ENCODE peak calls at places on chromosome 19, in six cellular contexts. One of them, this sample, is unnamed.

GRCh38 chr19:15562861-15563260 is 52.2 kb upstream of the CYP4F8 start:
- DNase-seq in GM12878: no peak
- DNase-seq in K562: no peak
- DNase-seq in H1: no peak
- DNase-seq in GM12892: no peak
- DNase-seq in HepG2: peak
- DNase-seq in this sample: no peak

GRCh38 chr19:45668342-45668871 is 386 bp downstream of the GIPR start:
- DNase-seq in H1: no peak
- DNase-seq in HepG2: no peak
- DNase-seq in GM12878: no peak
- DNase-seq in K562: no peak
- DNase-seq in GM12892: no peak
- DNase-seq in this sample: no peak

GRCh38 chr19:3358919-3359849 is 7.2 kb upstream of the NFIC start:
- DNase-seq in GM12892: peak
- DNase-seq in H1: no peak
- DNase-seq in K562: peak
- DNase-seq in HepG2: no peak
- DNase-seq in GM12878: no peak
- DNase-seq in this sample: peak

GRCh38 chr19:4889034-4889825 is 13.5 kb downstream of the ARRDC5 start:
- DNase-seq in HepG2: no peak
- DNase-seq in K562: no peak
- DNase-seq in GM12892: no peak
- DNase-seq in GM12878: no peak
- DNase-seq in H1: no peak
- DNase-seq in this sample: no peak

GRCh38 chr19:29873024-29873800 is 61.4 kb downstream of the CCNE1 start:
- DNase-seq in HepG2: no peak
- DNase-seq in GM12892: peak
- DNase-seq in H1: no peak
- DNase-seq in K562: peak
- DNase-seq in GM12878: no peak
- DNase-seq in this sample: peak

GRCh38 chr19:16117594-16118033 is 5.9 kb downstream of the RAB8A start:
- DNase-seq in H1: no peak
- DNase-seq in HepG2: no peak
- DNase-seq in GM12892: no peak
- DNase-seq in K562: no peak
- DNase-seq in GM12878: no peak
- DNase-seq in this sample: no peak

GRCh38 chr19:33214621-33215020 is 11.0 kb downstream of the SLC7A10 start:
- DNase-seq in GM12878: no peak
- DNase-seq in H1: no peak
- DNase-seq in GM12892: no peak
- DNase-seq in HepG2: peak
- DNase-seq in K562: no peak
- DNase-seq in this sample: no peak

GRCh38 chr19:28472843-28473242 is 740.1 kb downstream of the UQCRFS1 start:
- DNase-seq in K562: no peak
- DNase-seq in GM12878: no peak
- DNase-seq in HepG2: no peak
- DNase-seq in GM12892: no peak
- DNase-seq in H1: no peak
- DNase-seq in this sample: no peak

GRCh38 chr19:6551607-6552450 is 21.0 kb downstream of the TNFSF9 start:
- DNase-seq in GM12878: no peak
- DNase-seq in K562: peak
- DNase-seq in H1: no peak
- DNase-seq in HepG2: peak
- DNase-seq in GM12892: peak
- DNase-seq in this sample: peak

GRCh38 chr19:4303778-4304508 is 455 bp upstream of the FSD1 start:
- DNase-seq in H1: no peak
- DNase-seq in HepG2: no peak
- DNase-seq in GM12892: no peak
- DNase-seq in GM12878: no peak
- DNase-seq in K562: no peak
- DNase-seq in this sample: no peak

GRCh38 chr19:2319551-2319950 is 8.8 kb downstream of the LSM7 start:
- DNase-seq in K562: no peak
- DNase-seq in GM12892: no peak
- DNase-seq in H1: no peak
- DNase-seq in HepG2: no peak
- DNase-seq in GM12878: no peak
- DNase-seq in this sample: no peak

GRCh38 chr19:13001502-13002388 is 6.5 kb downstream of the NFIX start:
- DNase-seq in GM12892: no peak
- DNase-seq in HepG2: no peak
- DNase-seq in GM12878: no peak
- DNase-seq in K562: no peak
- DNase-seq in H1: no peak
- DNase-seq in this sample: no peak

DNA sequence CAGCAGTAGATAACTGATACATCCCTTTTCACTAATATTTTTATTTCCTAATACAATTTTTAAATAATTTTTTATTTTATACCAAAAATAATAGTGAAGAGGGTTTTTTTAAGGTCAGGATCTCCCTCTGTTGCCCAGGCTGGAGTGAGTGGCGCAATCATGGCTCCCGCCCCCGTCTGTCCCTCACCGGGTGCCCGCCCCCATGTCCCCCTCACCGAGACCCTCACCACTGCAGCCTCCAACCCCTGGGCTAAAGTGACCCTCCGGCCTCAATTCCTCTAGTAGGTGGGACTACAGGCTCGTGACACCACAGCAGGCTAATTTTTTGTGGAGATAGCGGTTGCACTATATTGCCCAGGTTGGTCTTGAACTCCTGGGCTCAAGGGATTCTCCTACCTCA is 17.8 kb upstream of the ZNF846 start:
- DNase-seq in HepG2: no peak
- DNase-seq in K562: no peak
- DNase-seq in GM12878: no peak
- DNase-seq in H1: no peak
- DNase-seq in GM12892: no peak
- DNase-seq in this sample: no peak
- TF ChIP-seq TAF1 in HepG2: no peak
- TF ChIP-seq TAF1 in K562: no peak
- TF ChIP-seq TAF1 in GM12878: no peak
- TF ChIP-seq TAF1 in H1: no peak
- TF ChIP-seq TAF1 in GM12892: no peak
- TF ChIP-seq TAF1 in this sample: no peak

DNA sequence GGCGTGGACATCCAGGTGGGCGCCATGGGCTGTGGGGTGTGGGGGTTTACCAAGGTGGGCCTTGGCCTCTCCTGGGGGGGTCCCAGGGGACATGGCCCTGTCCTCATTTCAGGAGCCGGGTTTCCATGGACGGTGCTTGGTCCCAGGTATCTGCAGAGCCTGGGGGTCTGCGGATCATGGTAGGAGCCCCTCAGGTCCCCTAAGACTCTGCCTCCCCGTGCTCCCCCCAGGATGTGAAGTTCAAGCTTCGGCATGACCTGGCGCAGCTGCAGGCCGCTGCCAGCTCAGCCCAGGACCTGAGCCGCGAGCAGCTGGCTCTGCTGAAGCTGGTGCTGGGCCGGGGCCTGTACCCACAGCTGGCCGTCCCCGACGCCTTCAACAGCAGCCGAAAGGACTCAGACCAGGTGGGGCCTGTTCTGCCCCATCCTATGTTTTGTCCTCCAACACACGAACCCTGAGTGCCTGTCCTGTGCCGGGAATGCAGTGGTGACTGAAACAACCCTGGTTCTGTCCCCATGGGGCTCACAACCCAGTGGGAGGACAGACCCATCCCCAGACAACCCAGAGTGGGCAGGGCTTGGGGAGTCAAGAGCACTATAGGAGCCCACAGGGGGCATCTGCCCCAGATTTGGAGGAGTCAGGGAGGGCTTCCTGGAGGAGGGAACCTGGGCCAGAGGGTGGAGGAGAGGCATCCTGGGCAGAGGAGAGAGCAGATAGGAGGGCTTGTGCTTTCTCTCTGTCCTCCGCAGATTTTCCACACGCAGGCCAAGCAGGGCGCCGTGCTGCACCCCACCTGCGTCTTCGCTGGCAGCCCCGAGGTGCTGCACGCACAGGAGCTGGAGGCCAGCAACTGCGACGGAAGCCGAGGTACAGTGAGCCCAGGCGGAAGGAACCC is 26.8 kb downstream of the DHX34 start:
- DNase-seq in HepG2: no peak
- DNase-seq in GM12892: no peak
- DNase-seq in H1: no peak
- DNase-seq in K562: no peak
- DNase-seq in GM12878: no peak
- DNase-seq in this sample: no peak
- TF ChIP-seq TAF1 in HepG2: no peak
- TF ChIP-seq TAF1 in GM12892: no peak
- TF ChIP-seq TAF1 in H1: no peak
- TF ChIP-seq TAF1 in K562: no peak
- TF ChIP-seq TAF1 in GM12878: no peak
- TF ChIP-seq TAF1 in this sample: no peak

GRCh38 chr19:39563408-39563807 is 23.4 kb upstream of the EID2 start:
- DNase-seq in HepG2: no peak
- DNase-seq in H1: peak
- DNase-seq in GM12892: no peak
- DNase-seq in GM12878: no peak
- DNase-seq in K562: no peak
- DNase-seq in this sample: no peak
- TF ChIP-seq TAF1 in HepG2: no peak
- TF ChIP-seq TAF1 in H1: no peak
- TF ChIP-seq TAF1 in GM12892: no peak
- TF ChIP-seq TAF1 in GM12878: no peak
- TF ChIP-seq TAF1 in K562: no peak
- TF ChIP-seq TAF1 in this sample: no peak

GRCh38 chr19:18141031-18141430 is 11.9 kb upstream of the PIK3R2 start:
- DNase-seq in HepG2: no peak
- DNase-seq in K562: no peak
- DNase-seq in GM12878: no peak
- DNase-seq in H1: no peak
- DNase-seq in GM12892: no peak
- DNase-seq in this sample: no peak
- TF ChIP-seq TAF1 in HepG2: no peak
- TF ChIP-seq TAF1 in K562: no peak
- TF ChIP-seq TAF1 in GM12878: no peak
- TF ChIP-seq TAF1 in H1: no peak
- TF ChIP-seq TAF1 in GM12892: no peak
- TF ChIP-seq TAF1 in this sample: no peak

DNA sequence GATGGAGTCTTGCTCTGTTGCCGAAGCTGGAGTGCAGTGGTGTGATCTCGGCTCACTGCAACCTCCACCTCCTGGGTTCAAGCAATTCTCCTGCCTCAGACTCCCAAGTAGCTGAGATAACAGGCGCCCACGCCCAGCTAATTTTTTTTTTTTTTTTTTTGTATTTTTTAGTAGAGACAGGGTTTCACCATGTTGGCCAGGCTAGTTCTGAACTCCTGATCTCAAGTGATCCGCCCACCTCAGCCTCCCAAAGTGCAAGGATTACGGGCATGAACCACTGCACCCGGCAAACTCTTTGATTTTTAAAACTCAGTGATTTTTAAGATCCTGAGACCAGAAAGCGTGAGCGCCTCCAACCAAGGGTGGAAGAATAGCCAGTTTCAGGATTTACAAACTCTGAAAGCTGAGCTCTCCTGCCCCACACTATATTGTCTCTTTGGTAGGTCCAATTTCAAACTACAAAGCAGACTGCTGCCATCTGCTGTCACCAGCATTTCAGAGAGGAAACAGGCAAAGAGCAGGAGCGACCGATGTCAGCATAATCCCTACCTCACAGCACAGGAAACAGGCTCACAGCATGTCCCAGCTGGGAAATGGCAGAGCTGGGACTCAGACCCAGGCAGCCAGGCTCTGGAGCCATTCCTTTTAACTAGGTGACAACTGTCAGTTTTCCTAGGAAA is 9.2 kb downstream of the NOSIP start:
- DNase-seq in H1: no peak
- DNase-seq in GM12892: no peak
- DNase-seq in HepG2: peak
- DNase-seq in K562: no peak
- DNase-seq in GM12878: no peak
- DNase-seq in this sample: no peak
- TF ChIP-seq TAF1 in H1: no peak
- TF ChIP-seq TAF1 in GM12892: no peak
- TF ChIP-seq TAF1 in HepG2: no peak
- TF ChIP-seq TAF1 in K562: no peak
- TF ChIP-seq TAF1 in GM12878: no peak
- TF ChIP-seq TAF1 in this sample: no peak

GRCh38 chr19:403221-404036 is 5.5 kb downstream of the C2CD4C start:
- DNase-seq in GM12892: no peak
- DNase-seq in H1: no peak
- DNase-seq in GM12878: no peak
- DNase-seq in K562: no peak
- DNase-seq in HepG2: no peak
- DNase-seq in this sample: no peak
- TF ChIP-seq TAF1 in GM12892: no peak
- TF ChIP-seq TAF1 in H1: no peak
- TF ChIP-seq TAF1 in GM12878: no peak
- TF ChIP-seq TAF1 in K562: no peak
- TF ChIP-seq TAF1 in HepG2: no peak
- TF ChIP-seq TAF1 in this sample: no peak

This sample was measured in GM12891.